ENCODE peak calls at places on chromosomes 4 and X, in five cellular contexts. E is WERI-Rb-1, L is foreskin fibroblast, T is upper lobe of right lung, W is HCT116. R is an unnamed sample.

GRCh38 chrX:44669626-44670025 is 127.0 kb upstream of the FUNDC1 start:
- DNase-seq in E (no peak), L (no peak), T (no peak), W (no peak), R (no peak)

GRCh38 chr4:170051402-170051801 is 25.2 kb upstream of the MFAP3L start:
- DNase-seq in E (no peak), L (no peak), T (no peak), W (no peak), R (no peak)

GRCh38 chr4:26992657-26993361 is 132.2 kb downstream of the STIM2 start:
- DNase-seq in E (no peak), L (peak; percentile 41), T (no peak), W (no peak), R (no peak)

GRCh38 chr4:153486281-153487151 is 20.4 kb downstream of the TMEM131L start:
- DNase-seq in E (no peak), L (peak; percentile 78), T (no peak), W (peak; percentile 74), R (peak; percentile 98)

GRCh38 chr4:36310793-36311192 is 29.4 kb downstream of the DTHD1 start:
- DNase-seq in E (no peak), L (no peak), T (no peak), W (no peak), R (no peak)

GRCh38 chrX:44874481-44875184 is 1.6 kb downstream of the KDM6A start:
- DNase-seq in E (peak; percentile 25), L (peak; percentile 16), T (no peak), W (no peak), R (peak; percentile 50)

GRCh38 chr4:32768664-32769389 is 2048.7 kb downstream of the PCDH7 start:
- DNase-seq in E (no peak), L (no peak), T (no peak), W (no peak), R (no peak)

GRCh38 chr4:6582889-6583504 is 8.0 kb downstream of the MAN2B2 start:
- DNase-seq in E (peak; percentile 56), L (no peak), T (no peak), W (peak; percentile 40), R (no peak)

DNA sequence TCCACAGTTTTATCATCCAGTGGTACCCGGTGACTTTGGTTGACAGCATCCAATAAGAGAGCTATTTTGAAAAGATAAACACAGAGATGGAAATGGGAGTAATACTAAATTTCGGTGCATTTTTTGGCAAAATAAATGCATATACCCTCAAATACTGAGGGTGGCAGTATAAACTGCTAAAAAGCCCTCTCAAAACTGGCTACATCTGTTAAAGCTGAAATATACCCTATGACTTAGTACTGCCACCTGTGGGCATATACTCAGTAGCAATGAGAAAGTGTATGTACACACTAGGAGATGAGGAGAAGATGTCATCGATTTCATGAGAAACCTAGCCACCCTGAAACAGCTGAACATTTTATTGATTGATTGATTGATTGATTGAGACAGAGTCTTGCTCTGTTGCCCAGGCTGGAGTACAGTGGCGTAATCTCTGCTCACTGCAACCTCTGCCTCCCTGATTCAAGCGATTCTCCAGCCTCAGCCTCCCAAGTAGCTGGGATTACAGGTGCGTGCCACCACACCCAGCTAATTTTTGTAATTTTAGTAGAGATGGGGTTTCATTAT is 12.2 kb upstream of the TMEM128 start:
- DNase-seq in E (no peak), L (peak; percentile 29), T (no peak), W (peak; percentile 74), R (no peak)
- TF ChIP-seq CTCF in E (no peak), L (peak; percentile 38), T (peak; percentile 45), W (peak; percentile 96), R (peak; percentile 36)

DNA sequence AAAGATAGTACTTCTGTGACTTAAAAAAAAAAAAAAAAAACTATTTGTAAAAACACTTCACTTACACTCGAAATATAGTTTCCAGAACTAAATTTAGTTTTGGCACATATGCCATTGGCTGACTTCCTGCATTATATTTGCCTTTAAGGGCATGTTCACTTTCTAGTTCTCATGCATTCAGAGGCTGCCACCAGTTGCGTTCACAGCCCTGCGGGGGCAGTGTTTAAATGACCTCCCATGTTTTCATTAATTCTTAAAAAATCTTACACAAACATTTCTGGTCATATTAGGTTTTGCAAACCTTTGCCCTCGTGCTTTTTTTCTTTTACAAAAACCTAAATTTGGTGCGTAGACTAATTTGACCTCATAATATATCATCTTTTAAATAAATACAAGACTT is 12.5 kb upstream of the ARHGAP6 start:
- DNase-seq in E (no peak), L (no peak), T (no peak), W (no peak), R (no peak)
- TF ChIP-seq CTCF in E (peak; percentile 26), L (peak; percentile 28), T (peak; percentile 19), W (no peak), R (peak; percentile 9)

DNA sequence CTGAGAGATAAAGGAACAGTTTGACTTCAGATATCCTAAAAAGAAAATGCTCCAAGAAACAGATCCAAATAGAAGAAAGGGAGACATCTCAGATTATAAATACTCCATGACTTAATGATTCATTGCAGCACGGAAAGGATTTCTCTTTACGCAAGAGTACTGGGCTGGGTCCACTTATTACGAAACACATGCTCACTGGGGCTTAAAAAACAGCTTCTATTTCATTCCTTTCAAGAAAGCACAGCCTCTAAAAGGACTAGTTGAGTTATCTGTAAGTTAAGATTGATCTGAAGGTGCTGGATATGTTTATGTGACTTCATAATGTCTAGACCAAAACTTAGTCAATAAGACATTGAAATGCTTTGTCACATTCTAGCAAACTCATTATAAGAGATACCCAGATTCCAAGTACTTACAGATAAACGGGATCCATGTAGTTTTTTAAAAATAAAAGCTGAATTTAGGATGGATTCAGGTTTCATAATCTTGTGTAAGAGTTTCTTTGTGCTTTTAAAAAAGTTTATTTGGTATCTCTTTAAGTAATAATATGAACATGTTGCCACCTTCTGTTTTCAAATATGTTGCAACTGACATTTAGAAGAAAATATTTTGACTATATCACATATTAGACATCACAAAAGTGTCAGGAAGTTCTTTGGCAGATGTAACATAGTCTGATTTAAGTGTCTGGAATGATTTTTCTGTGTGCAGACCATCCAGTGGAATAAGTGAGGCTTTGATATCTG is 109.5 kb upstream of the MYOZ2 start:
- DNase-seq in E (no peak), L (peak; percentile 84), T (no peak), W (peak; percentile 18), R (no peak)
- TF ChIP-seq CTCF in E (no peak), L (no peak), T (no peak), W (no peak), R (no peak)

GRCh38 chrX:48972214-48973164 is 845 bp upstream of the KCND1 start:
- DNase-seq in E (peak; percentile 63), L (peak; percentile 28), T (no peak), W (peak; percentile 10), R (no peak)
- TF ChIP-seq CTCF in E (peak; percentile 67), L (peak; percentile 56), T (peak; percentile 51), W (peak; percentile 40), R (peak; percentile 52)

DNA sequence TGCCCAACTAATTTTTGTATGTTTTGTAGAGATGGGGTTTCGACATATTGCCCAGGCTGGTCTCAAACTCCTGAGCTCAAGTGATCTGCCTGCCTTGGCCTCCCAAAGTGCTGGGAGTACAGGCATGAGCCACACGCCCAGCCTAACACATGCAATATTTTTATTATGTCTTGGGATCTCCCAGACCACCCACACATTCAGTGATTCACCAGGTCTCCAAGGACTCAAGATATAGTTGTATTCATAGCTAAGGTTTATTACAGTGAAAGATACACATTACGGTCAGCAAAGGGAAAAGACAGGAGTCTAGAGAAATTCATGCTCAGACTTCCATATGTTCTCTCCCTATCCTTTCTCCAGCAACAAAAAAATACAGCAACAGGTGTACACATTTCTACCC is 25.5 kb upstream of the FAM120C start:
- DNase-seq in E (no peak), L (peak; percentile 1), T (no peak), W (no peak), R (no peak)
- TF ChIP-seq CTCF in E (no peak), L (no peak), T (no peak), W (no peak), R (no peak)

GRCh38 chrX:48806088-48806487 is 4.2 kb downstream of the HDAC6 start:
- DNase-seq in E (no peak), L (no peak), T (no peak), W (no peak), R (no peak)
- TF ChIP-seq CTCF in E (no peak), L (no peak), T (no peak), W (no peak), R (no peak)

R was measured in LNCaP clone FGC.